ENCODE peak calls at places on chromosomes 11 and 22, in four cellular contexts. U is aorta; Y is CD4-positive, CD25-positive, alpha-beta regulatory T cell; H is ACHN. A is an unnamed sample.
A peak's percentile ranks its signal among the peaks of the same experiment; 100 is the strongest.

GRCh38 chr11:36617543-36617942 is 19.5 kb upstream of the RAG2 start:
- DNase-seq in U (no peak), Y (no peak), H (no peak), A (no peak)

GRCh38 chr11:35804446-35805040 is 139.3 kb upstream of the LDLRAD3 start:
- DNase-seq in U (no peak), Y (no peak), H (no peak), A (no peak)

GRCh38 chr11:128521697-128522062 is 65.7 kb downstream of the ETS1 start:
- DNase-seq in U (peak; percentile 58), Y (no peak), H (no peak), A (no peak)

GRCh38 chr11:95341246-95341645 is 110.2 kb upstream of the SESN3 start:
- DNase-seq in U (no peak), Y (no peak), H (no peak), A (no peak)

GRCh38 chr22:20405931-20406685 is 12.2 kb downstream of the ZNF74 start:
- DNase-seq in U (no peak), Y (no peak), H (no peak), A (no peak)

GRCh38 chr11:96204721-96205459 is 138.1 kb downstream of the MAML2 start:
- DNase-seq in U (no peak), Y (peak; percentile 16), H (no peak), A (no peak)

GRCh38 chr22:39427751-39428596 is 28.4 kb downstream of the TAB1 start:
- DNase-seq in U (no peak), Y (no peak), H (no peak), A (no peak)

GRCh38 chr22:21051145-21051835 is 5.5 kb downstream of the LRRC74B start:
- DNase-seq in U (no peak), Y (no peak), H (no peak), A (no peak)

GRCh38 chr11:67099841-67100324 is 19.2 kb upstream of the KDM2A start:
- DNase-seq in U (peak; percentile 30), Y (no peak), H (no peak), A (no peak)

GRCh38 chr11:127866109-127866508 is 721.2 kb downstream of the ETS1 start:
- DNase-seq in U (no peak), Y (no peak), H (no peak), A (no peak)

GRCh38 chr11:10653242-10653641 is 40.3 kb downstream of the IRAG1 start:
- DNase-seq in U (no peak), Y (no peak), H (no peak), A (no peak)

GRCh38 chr22:48340727-48341709 is 1486.7 kb downstream of the BRD1 start:
- DNase-seq in U (no peak), Y (no peak), H (no peak), A (no peak)

GRCh38 chr22:45163074-45163416 is 680 bp upstream of the NUP50 start:
- DNase-seq in U (no peak), Y (no peak), H (peak; percentile 32), A (no peak)

GRCh38 chr11:48087974-48088681 is 107.8 kb downstream of the PTPRJ start:
- DNase-seq in U (no peak), Y (no peak), H (no peak), A (no peak)

GRCh38 chr11:10550503-10550902 is 9.5 kb upstream of the RNF141 start:
- DNase-seq in U (no peak), Y (no peak), H (no peak), A (no peak)

GRCh38 chr11:119206512-119207299 is 567 bp downstream of the CBL start:
- DNase-seq in U (no peak), Y (peak; percentile 44), H (peak; percentile 16), A (peak; percentile 28)

GRCh38 chr22:25903294-25903693 is 161.3 kb downstream of the MYO18B start:
- DNase-seq in U (no peak), Y (no peak), H (peak; percentile 14), A (no peak)

GRCh38 chr11:70201876-70202861 is 927 bp upstream of the FADD start:
- DNase-seq in U (peak; percentile 51), Y (no peak), H (no peak), A (no peak)

GRCh38 chr22:38754247-38755154 is 1.3 kb downstream of the SUN2 start:
- DNase-seq in U (peak; percentile 85), Y (no peak), H (no peak), A (peak; percentile 19)

GRCh38 chr11:68509105-68509504 is 48.6 kb downstream of the PPP6R3 start:
- DNase-seq in U (no peak), Y (no peak), H (no peak), A (no peak)

GRCh38 chr22:47929073-47929472 is 1166.6 kb downstream of the TBC1D22A start:
- DNase-seq in U (no peak), Y (no peak), H (no peak), A (no peak)

GRCh38 chr22:31530816-31531180 is 34.5 kb downstream of the SFI1 start:
- DNase-seq in U (no peak), Y (no peak), H (no peak), A (no peak)

GRCh38 chr22:45969414-45969799 is 7.6 kb downstream of the WNT7B start:
- DNase-seq in U (no peak), Y (no peak), H (no peak), A (no peak)

GRCh38 chr22:29048822-29049654 is 12.6 kb downstream of the C22orf31 start:
- DNase-seq in U (no peak), Y (no peak), H (no peak), A (no peak)

GRCh38 chr11:19633276-19633675 is 79.4 kb upstream of the NAV2 start:
- DNase-seq in U (peak; percentile 82), Y (no peak), H (no peak), A (no peak)

GRCh38 chr22:46578824-46579561 is 41.2 kb upstream of the GRAMD4 start:
- DNase-seq in U (peak; percentile 58), Y (no peak), H (no peak), A (no peak)

GRCh38 chr11:13649619-13650018 is 18.8 kb upstream of the FAR1 start:
- DNase-seq in U (no peak), Y (no peak), H (no peak), A (no peak)

GRCh38 chr11:1843098-1843473 is 4.3 kb downstream of the TNNI2 start:
- DNase-seq in U (no peak), Y (no peak), H (no peak), A (no peak)

GRCh38 chr11:94948070-94948617 is 25.2 kb downstream of the CWC15 start:
- DNase-seq in U (no peak), Y (no peak), H (peak; percentile 74), A (no peak)

GRCh38 chr11:15189646-15190365 is 75.1 kb downstream of the INSC start:
- DNase-seq in U (no peak), Y (no peak), H (no peak), A (no peak)

GRCh38 chr11:88508558-88508807 is 170.9 kb upstream of the CTSC start:
- DNase-seq in U (no peak), Y (no peak), H (no peak), A (no peak)

GRCh38 chr11:129974237-129974636 is 28.4 kb downstream of the PRDM10 start:
- DNase-seq in U (no peak), Y (no peak), H (no peak), A (no peak)

GRCh38 chr11:8111636-8112035 is 30.6 kb downstream of the TUB start:
- DNase-seq in U (no peak), Y (no peak), H (no peak), A (no peak)

GRCh38 chr22:24518228-24518627 is 23.1 kb downstream of the UPB1 start:
- DNase-seq in U (no peak), Y (no peak), H (no peak), A (no peak)

GRCh38 chr11:71443736-71444410 is 4.3 kb downstream of the DHCR7 start:
- DNase-seq in U (no peak), Y (no peak), H (no peak), A (no peak)

GRCh38 chr11:35303596-35304392 is 115.6 kb downstream of the SLC1A2 start:
- DNase-seq in U (peak; percentile 72), Y (no peak), H (no peak), A (no peak)

A was measured in H54.